ENCODE peak calls at places on chromosomes 5 and 9, in five cellular contexts. T, I, J, X and O are unnamed samples.

GRCh38 chr5:174555726-174556125 is 168.7 kb upstream of the MSX2 start:
- DNase-seq in T (no peak), I (no peak), J (no peak), X (no peak), O (no peak)

GRCh38 chr9:36470891-36471290 is 70.8 kb upstream of the RNF38 start:
- DNase-seq in T (no peak), I (no peak), J (peak; percentile 58), X (peak; percentile 59), O (no peak)

GRCh38 chr5:121108725-121109124 is 644.6 kb downstream of the PRR16 start:
- DNase-seq in T (no peak), I (no peak), J (peak; percentile 7), X (peak; percentile 5), O (no peak)

GRCh38 chr9:104503440-104503839 is 623 bp upstream of the OR13F1 start:
- DNase-seq in T (no peak), I (no peak), J (no peak), X (no peak), O (no peak)

GRCh38 chr9:124342946-124343485 is 72.2 kb downstream of the PSMB7 start:
- DNase-seq in T (no peak), I (no peak), J (peak; percentile 40), X (peak; percentile 83), O (peak; percentile 25)

GRCh38 chr5:54836959-54837534 is 148.3 kb downstream of the ESM1 start:
- DNase-seq in T (no peak), I (no peak), J (no peak), X (no peak), O (no peak)

GRCh38 chr5:114174131-114174530 is 187.7 kb upstream of the KCNN2 start:
- DNase-seq in T (no peak), I (no peak), J (no peak), X (no peak), O (no peak)

GRCh38 chr9:114314256-114314867 is 8.5 kb upstream of the ORM1 start:
- DNase-seq in T (no peak), I (no peak), J (no peak), X (peak; percentile 68), O (no peak)

GRCh38 chr5:89930591-89931383 is 478.8 kb downstream of the CETN3 start:
- DNase-seq in T (no peak), I (no peak), J (no peak), X (peak; percentile 58), O (no peak)

GRCh38 chr9:108445431-108446018 is 410.3 kb downstream of the ACTL7B start:
- DNase-seq in T (no peak), I (no peak), J (no peak), X (no peak), O (peak; percentile 31)

GRCh38 chr5:27312291-27312690 is 273.9 kb upstream of the CDH9 start:
- DNase-seq in T (no peak), I (no peak), J (no peak), X (no peak), O (no peak)

GRCh38 chr5:84298628-84299027 is 86.1 kb downstream of the EDIL3 start:
- DNase-seq in T (no peak), I (no peak), J (no peak), X (no peak), O (no peak)

GRCh38 chr9:80175286-80175906 is 603.6 kb downstream of the TLE4 start:
- DNase-seq in T (no peak), I (no peak), J (no peak), X (peak; percentile 55), O (peak; percentile 9)

GRCh38 chr5:131545856-131546255 is 89.2 kb downstream of the RAPGEF6 start:
- DNase-seq in T (no peak), I (no peak), J (no peak), X (peak; percentile 70), O (no peak)

GRCh38 chr5:137565450-137565849 is 66.3 kb upstream of the SPOCK1 start:
- DNase-seq in T (no peak), I (no peak), J (no peak), X (no peak), O (no peak)

GRCh38 chr5:176769911-176770310 is 40.4 kb upstream of the UNC5A start:
- DNase-seq in T (no peak), I (no peak), J (no peak), X (no peak), O (no peak)

GRCh38 chr9:127923046-127923445 is 6.2 kb upstream of the ST6GALNAC4 start:
- DNase-seq in T (no peak), I (no peak), J (no peak), X (no peak), O (no peak)

GRCh38 chr5:4514067-4514648 is 626.0 kb upstream of the ADAMTS16 start:
- DNase-seq in T (no peak), I (no peak), J (no peak), X (peak; percentile 88), O (no peak)

GRCh38 chr5:142749321-142749720 is 20.9 kb upstream of the ARHGAP26 start:
- DNase-seq in T (no peak), I (no peak), J (no peak), X (peak; percentile 85), O (no peak)

GRCh38 chr5:138793481-138794010 is 40.3 kb downstream of the CTNNA1 start:
- DNase-seq in T (no peak), I (no peak), J (no peak), X (no peak), O (no peak)

GRCh38 chr9:136544549-136545064 is 1.2 kb downstream of the NOTCH1 start:
- DNase-seq in T (no peak), I (peak; percentile 39), J (peak; percentile 79), X (no peak), O (no peak)

GRCh38 chr5:74432240-74432639 is 208.3 kb downstream of the ENC1 start:
- DNase-seq in T (no peak), I (no peak), J (no peak), X (peak; percentile 44), O (no peak)

GRCh38 chr5:2761921-2762488 is 10.5 kb upstream of the IRX2 start:
- DNase-seq in T (no peak), I (no peak), J (no peak), X (no peak), O (no peak)

GRCh38 chr9:129141066-129142041 is 30.1 kb downstream of the PTPA start:
- DNase-seq in T (no peak), I (no peak), J (peak; percentile 44), X (peak; percentile 55), O (no peak)

GRCh38 chr9:87193151-87193550 is 245.8 kb upstream of the GAS1 start:
- DNase-seq in T (no peak), I (no peak), J (no peak), X (peak; percentile 4), O (no peak)

GRCh38 chr9:131657890-131658752 is 81.8 kb downstream of the RAPGEF1 start:
- DNase-seq in T (no peak), I (no peak), J (no peak), X (peak; percentile 95), O (no peak)

GRCh38 chr5:68134033-68134668 is 81.4 kb upstream of the PIK3R1 start:
- DNase-seq in T (no peak), I (no peak), J (no peak), X (peak; percentile 57), O (no peak)

GRCh38 chr9:137763271-137763955 is 114.2 kb upstream of the CACNA1B start:
- DNase-seq in T (no peak), I (no peak), J (no peak), X (no peak), O (no peak)

GRCh38 chr9:38068616-38068865 is 486 bp downstream of the SHB start:
- DNase-seq in T (no peak), I (no peak), J (peak; percentile 55), X (peak; percentile 64), O (peak; percentile 22)

GRCh38 chr5:115179959-115180709 is 10.4 kb upstream of the TRIM36 start:
- DNase-seq in T (no peak), I (peak; percentile 30), J (peak; percentile 18), X (peak; percentile 10), O (peak; percentile 70)

DNA sequence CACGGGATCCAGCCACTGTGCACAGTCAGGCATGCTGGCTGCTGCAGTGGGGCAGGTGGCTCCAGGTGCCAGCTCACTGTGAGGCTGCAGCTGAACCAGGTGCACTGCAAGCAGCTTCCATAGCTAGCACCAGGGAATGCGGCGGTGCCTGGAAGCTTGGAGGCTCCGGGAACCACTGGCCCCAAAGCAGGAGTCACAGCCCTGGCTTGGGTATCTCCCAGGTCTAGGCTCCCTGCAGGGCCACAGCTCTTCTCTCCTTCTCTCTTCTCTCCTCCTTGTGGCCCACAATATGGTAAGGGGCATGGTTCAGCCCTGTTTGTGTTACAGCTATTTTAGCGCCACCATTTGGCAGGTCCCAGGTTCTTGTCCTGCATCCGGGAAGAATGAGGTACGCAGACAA is 6.7 kb upstream of the MTMR12 start:
- DNase-seq in T (no peak), I (no peak), J (no peak), X (no peak), O (no peak)
- TF ChIP-seq CTCF in T (no peak), I (no peak), J (no peak), X (no peak), O (no peak)

GRCh38 chr5:163222982-163223381 is 214.4 kb upstream of the CCNG1 start:
- DNase-seq in T (no peak), I (no peak), J (no peak), X (no peak), O (no peak)

GRCh38 chr5:163221581-163221980 is 215.8 kb upstream of the CCNG1 start:
- DNase-seq in T (no peak), I (no peak), J (no peak), X (no peak), O (no peak)
- TF ChIP-seq CTCF in T (no peak), I (no peak), J (no peak), X (no peak), O (no peak)

DNA sequence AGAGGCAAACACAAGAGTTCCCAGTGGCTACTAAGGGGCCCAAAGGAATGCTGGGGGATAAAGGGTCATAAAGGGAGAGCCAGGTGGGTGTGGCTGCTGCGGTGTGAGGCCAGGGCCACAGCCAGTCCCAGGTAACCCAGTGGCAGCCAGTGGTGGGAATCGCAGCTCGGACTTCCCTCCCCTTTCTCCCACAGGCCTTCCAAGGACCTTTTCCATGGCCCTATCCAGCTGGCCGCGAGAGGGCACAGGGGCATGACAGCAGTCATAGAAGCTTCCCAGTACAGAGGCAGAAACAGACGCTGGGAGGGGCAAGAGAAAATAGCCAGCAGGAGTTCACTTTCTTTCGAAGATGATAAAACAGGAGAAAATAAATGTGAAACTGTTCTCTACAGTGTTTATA is 257.6 kb downstream of the SEMA5A start:
- DNase-seq in T (no peak), I (no peak), J (peak; percentile 51), X (no peak), O (no peak)
- TF ChIP-seq CTCF in T (no peak), I (no peak), J (no peak), X (no peak), O (no peak)

GRCh38 chr5:128836571-128836970 is 128.7 kb upstream of the SLC27A6 start:
- DNase-seq in T (no peak), I (no peak), J (no peak), X (peak; percentile 17), O (no peak)

GRCh38 chr5:128838631-128839030 is 126.7 kb upstream of the SLC27A6 start:
- DNase-seq in T (no peak), I (no peak), J (no peak), X (no peak), O (no peak)

GRCh38 chr5:128844354-128844923 is 120.8 kb upstream of the SLC27A6 start:
- DNase-seq in T (no peak), I (no peak), J (no peak), X (peak; percentile 39), O (no peak)

DNA sequence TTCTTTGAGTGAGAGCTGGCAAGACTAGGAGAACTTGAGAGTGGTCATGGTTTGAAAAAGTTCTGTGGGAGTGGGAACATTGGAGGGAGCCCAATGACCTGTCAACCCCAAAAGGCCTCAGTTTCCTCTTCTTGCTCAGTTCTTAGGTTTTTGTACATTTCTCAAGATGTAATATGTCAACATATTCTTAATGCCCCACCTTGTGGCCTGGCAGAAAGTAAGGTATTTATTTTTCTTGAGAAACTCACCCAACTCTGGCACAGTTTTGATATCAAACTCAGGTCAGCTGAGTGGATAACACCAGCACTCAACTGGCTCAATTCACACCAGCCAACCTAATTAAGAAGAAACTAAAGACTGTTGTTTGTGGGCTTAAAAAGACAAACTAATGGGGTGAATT is 123.0 kb upstream of the SLC27A6 start:
- DNase-seq in T (no peak), I (no peak), J (no peak), X (peak; percentile 10), O (no peak)
- TF ChIP-seq CTCF in T (no peak), I (no peak), J (no peak), X (no peak), O (peak; percentile 23)